ENCODE peak calls at places on chromosomes 6 and 20, in five cellular contexts. V, C, H, D and N are unnamed samples. For H3K4me1, the result is how much of the 10 kb centered on the place peaks cover.

GRCh38 chr6:3918474-3918873 is 69.3 kb downstream of the FAM50B start:
- DNase-seq in V (no peak), H (no peak), D (no peak), C (no peak), N (no peak)

GRCh38 chr6:149095842-149096241 is 221.7 kb upstream of the TAB2 start:
- DNase-seq in V (no peak), H (no peak), C (no peak), D (no peak), N (no peak)

GRCh38 chr20:48995599-48995998 is 50.5 kb upstream of the CSE1L start:
- DNase-seq in H (peak), V (no peak), C (no peak), D (no peak), N (no peak)

GRCh38 chr6:133814235-133814634 is 74.7 kb upstream of the TCF21 start:
- DNase-seq in V (no peak), C (no peak), D (no peak), H (no peak), N (no peak)

GRCh38 chr20:49610701-49611538 is 43.0 kb upstream of the PTGIS start:
- DNase-seq in C (peak), D (peak), H (peak), V (peak), N (peak)

GRCh38 chr6:148427333-148427732 is 84.7 kb downstream of the SASH1 start:
- DNase-seq in H (no peak), C (no peak), V (no peak), D (no peak), N (no peak)

GRCh38 chr6:52598123-52598823 is 21.4 kb upstream of the TRAM2 start:
- DNase-seq in C (no peak), V (peak), D (peak), H (peak), N (peak)

GRCh38 chr20:56345911-56346310 is 12.9 kb upstream of the FAM210B start:
- DNase-seq in V (no peak), H (no peak), D (no peak), C (no peak), N (no peak)

GRCh38 chr6:13302751-13303667 is 25.3 kb downstream of the TBC1D7 start:
- DNase-seq in D (peak), V (peak), C (no peak), H (no peak), N (peak)

GRCh38 chr6:123323419-123324329 is 313.1 kb downstream of the TRDN start:
- DNase-seq in D (no peak), V (no peak), C (no peak), H (no peak), N (peak)

GRCh38 chr6:93676506-93676905 is 257.1 kb upstream of the EPHA7 start:
- DNase-seq in C (no peak), H (no peak), D (no peak), V (no peak), N (no peak)

GRCh38 chr6:128319946-128320345 is 200.5 kb downstream of the PTPRK start:
- DNase-seq in D (no peak), V (no peak), C (no peak), H (no peak), N (no peak)

GRCh38 chr6:11976489-11976888 is 35.6 kb upstream of the HIVEP1 start:
- DNase-seq in D (no peak), H (no peak), C (no peak), V (no peak), N (no peak)

GRCh38 chr20:9617940-9618339 is 103.5 kb downstream of the LAMP5 start:
- DNase-seq in D (peak), H (peak), V (peak), C (no peak), N (peak)

GRCh38 chr6:47713200-47713599 is 14.8 kb downstream of the ADGRF4 start:
- DNase-seq in V (no peak), H (no peak), C (no peak), D (no peak), N (no peak)

GRCh38 chr20:12093062-12093796 is 175.5 kb downstream of the BTBD3 start:
- DNase-seq in C (no peak), D (no peak), H (no peak), V (no peak), N (no peak)

GRCh38 chr6:81950877-81951276 is 198.4 kb upstream of the TENT5A start:
- DNase-seq in C (no peak), V (no peak), H (no peak), D (no peak), N (no peak)

GRCh38 chr6:117477988-117478852 is 4.3 kb upstream of the DCBLD1 start:
- DNase-seq in C (peak), H (peak), D (no peak), V (no peak), N (peak)

DNA sequence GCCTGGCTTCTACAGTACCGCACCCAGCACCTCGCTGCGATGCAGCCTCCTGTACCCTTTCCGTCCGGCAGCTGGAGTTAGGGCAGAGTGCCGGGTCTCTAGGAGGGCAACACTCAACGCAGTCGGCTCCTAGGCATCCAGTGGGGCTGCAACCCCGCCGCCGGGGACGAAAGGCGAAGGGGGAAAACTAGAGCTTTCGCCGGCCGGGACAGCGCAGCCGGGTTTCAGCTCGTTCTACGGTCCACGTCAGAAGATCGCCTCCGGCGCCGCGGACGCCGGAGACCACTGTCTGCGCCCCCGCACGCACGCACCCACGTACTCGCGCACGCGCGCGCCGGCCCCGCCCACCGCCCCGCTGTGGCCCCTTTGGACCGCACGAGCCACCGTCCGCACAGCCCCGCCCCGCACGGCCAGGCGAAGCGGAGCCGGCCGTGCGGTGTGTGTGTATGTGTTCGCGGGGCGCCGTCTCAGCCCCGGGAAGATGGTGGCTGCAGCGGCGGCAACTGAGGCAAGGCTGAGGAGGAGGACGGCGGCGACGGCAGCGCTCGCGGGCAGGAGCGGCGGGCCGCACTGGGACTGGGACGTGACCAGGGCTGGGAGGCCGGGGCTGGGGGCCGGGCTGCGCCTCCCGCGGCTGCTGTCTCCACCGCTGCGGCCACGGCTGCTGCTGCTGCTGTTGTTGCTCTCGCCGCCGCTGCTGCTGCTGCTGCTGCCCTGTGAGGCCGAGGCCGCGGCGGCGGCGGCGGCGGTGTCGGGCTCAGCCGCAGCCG is at the start of gene ATRN:
- DNase-seq in D (peak), H (peak), V (peak), C (peak), N (peak)
- H3K4me1 ChIP-seq in D (under half), H (under half), V (under half), C (under half), N (under half)

GRCh38 chr6:31814677-31815024 is 432 bp downstream of the HSPA1L start:
- DNase-seq in V (peak), H (peak), C (no peak), D (peak), N (peak)
- H3K27ac ChIP-seq in V (peak), H (peak), C (peak), D (peak), N (peak)

GRCh38 chr6:33694977-33695376 is 16.5 kb downstream of the UQCC2 start:
- DNase-seq in H (no peak), V (no peak), C (no peak), D (no peak), N (no peak)

GRCh38 chr6:33696076-33696475 is 15.4 kb downstream of the UQCC2 start:
- DNase-seq in D (no peak), C (no peak), H (no peak), V (no peak), N (no peak)

GRCh38 chr6:33695451-33695855 is 16.0 kb downstream of the UQCC2 start:
- DNase-seq in V (no peak), C (no peak), D (no peak), H (no peak), N (no peak)

GRCh38 chr6:33693186-33694158 is 18.0 kb downstream of the UQCC2 start:
- DNase-seq in V (no peak), D (no peak), H (peak), C (no peak), N (no peak)

GRCh38 chr6:33694401-33694931 is 17.0 kb downstream of the UQCC2 start:
- DNase-seq in C (peak), V (no peak), D (no peak), H (peak), N (no peak)
- H3K4me1 ChIP-seq in C (half or more), V (under half), D (under half), H (half or more), N (under half)

DNA sequence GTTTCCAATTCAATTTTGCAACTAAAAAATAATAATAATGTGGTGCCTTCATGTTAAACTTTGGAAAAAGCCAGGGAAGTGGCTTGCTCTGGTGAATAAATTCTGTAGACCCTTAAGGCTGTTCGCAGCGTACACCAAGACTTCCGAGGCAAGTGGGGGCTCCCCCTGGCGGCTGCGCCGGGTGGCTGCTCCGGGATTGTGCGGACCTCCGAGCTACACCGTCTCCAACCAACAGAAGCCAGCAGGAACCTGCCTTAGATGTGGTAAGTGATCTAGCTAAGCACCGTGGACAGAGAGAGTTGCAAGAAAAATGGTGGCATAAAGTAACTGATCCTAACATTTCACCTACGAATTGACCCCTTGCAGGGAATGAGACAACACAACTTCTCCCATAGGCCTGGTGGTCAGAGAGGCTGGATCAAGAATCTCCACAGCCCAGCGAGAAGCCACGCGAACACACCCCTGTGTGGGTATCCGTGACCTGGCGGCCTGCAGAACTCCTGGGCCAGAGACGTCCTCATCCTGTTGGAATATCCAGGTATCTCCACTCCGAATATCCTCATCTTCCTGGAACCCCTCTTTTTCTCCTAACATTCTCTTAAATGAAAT is 69.6 kb downstream of the TBXT start:
- DNase-seq in V (peak), C (peak), H (peak), D (peak), N (peak)
- H3K27ac ChIP-seq in V (no peak), C (no peak), H (no peak), D (peak), N (no peak)

GRCh38 chr20:45012682-45013302 is 46.5 kb downstream of the STK4 start:
- DNase-seq in H (no peak), C (no peak), V (no peak), D (no peak), N (no peak)
- H3K4me1 ChIP-seq in H (under half), C (under half), V (under half), D (under half), N (under half)

GRCh38 chr6:32178547-32179440 is 589 bp downstream of the RNF5 start:
- DNase-seq in H (no peak), V (no peak), D (no peak), C (no peak), N (peak)
- H3K27ac ChIP-seq in H (peak), V (peak), D (peak), C (peak), N (peak)